ENCODE peak calls at places on chromosomes 5 and 9, in ten cellular contexts. J is prostate gland; H is T-helper 22 cell; G is CD4-positive, alpha-beta memory T cell; Q is AG10803; U is DMS53; K is activated CD4-positive, alpha-beta T cell treated with anti-CD3 and anti-CD28 coated beads for 24 hours; R is NCI-H460; I is activated naive CD8-positive, alpha-beta T cell treated with anti-CD3 and anti-CD28 coated beads, Interleukin-2, amount 50 U/mL, for 24 hours; N is iPS DF 19.7. C is an unnamed sample.

GRCh38 chr5:131795128-131795719 is 1.6 kb downstream of the FNIP1 start:
- DNase-seq in H (no peak), I (no peak), J (no peak), Q (no peak), U (no peak), K (no peak), G (no peak), R (no peak), N (no peak), C (peak)

GRCh38 chr5:96254980-96255681 is 177.9 kb downstream of the PCSK1 start:
- DNase-seq in H (no peak), J (peak), R (peak), I (no peak), Q (peak), G (no peak), U (no peak), K (no peak), N (no peak), C (no peak)

GRCh38 chr9:114491430-114492003 is 13.8 kb downstream of the WHRN start:
- DNase-seq in U (no peak), G (no peak), J (no peak), Q (no peak), N (no peak), K (no peak), I (no peak), H (no peak), R (no peak), C (no peak)

GRCh38 chr5:84306617-84307016 is 78.1 kb downstream of the EDIL3 start:
- DNase-seq in U (no peak), N (no peak), Q (no peak), G (no peak), R (no peak), K (no peak), J (no peak), H (no peak), I (no peak), C (no peak)

GRCh38 chr5:181037365-181037861 is 2.7 kb upstream of the BTNL9 start:
- DNase-seq in I (no peak), H (no peak), G (no peak), K (no peak), U (no peak), Q (no peak), R (no peak), N (peak), J (no peak), C (no peak)

GRCh38 chr9:38309324-38310195 is 82.9 kb upstream of the ALDH1B1 start:
- DNase-seq in R (no peak), G (no peak), N (no peak), Q (peak), I (no peak), J (no peak), H (no peak), K (no peak), U (peak), C (no peak)

GRCh38 chr5:154713615-154714125 is 41.5 kb upstream of the LARP1 start:
- DNase-seq in R (no peak), N (no peak), U (peak), H (no peak), J (no peak), Q (no peak), K (no peak), G (no peak), I (no peak), C (no peak)

GRCh38 chr9:137959641-137960411 is 82.2 kb downstream of the CACNA1B start:
- DNase-seq in U (no peak), R (no peak), I (no peak), Q (no peak), G (no peak), J (no peak), N (peak), H (no peak), K (no peak), C (no peak)

GRCh38 chr5:111233050-111233370 is 8.8 kb downstream of the CAMK4 start:
- DNase-seq in U (no peak), I (no peak), J (no peak), R (no peak), K (no peak), H (no peak), G (peak), Q (no peak), N (no peak), C (no peak)

GRCh38 chr9:90142580-90142979 is 500.0 kb downstream of the DIRAS2 start:
- DNase-seq in Q (peak), G (no peak), K (peak), I (peak), J (peak), R (peak), H (peak), N (no peak), U (peak), C (peak)

GRCh38 chr5:59236996-59237395 is 654.1 kb downstream of the RAB3C start:
- DNase-seq in K (no peak), J (no peak), Q (no peak), U (no peak), I (no peak), R (peak), H (no peak), G (no peak), N (no peak), C (no peak)

GRCh38 chr9:86321373-86321772 is 32.8 kb downstream of the TUT7 start:
- DNase-seq in H (no peak), N (no peak), I (no peak), U (no peak), R (no peak), J (no peak), K (no peak), Q (peak), G (no peak), C (no peak)

GRCh38 chr5:150112211-150113046 is 26.1 kb upstream of the CSF1R start:
- DNase-seq in I (no peak), J (no peak), K (no peak), Q (peak), H (no peak), R (no peak), U (no peak), G (no peak), N (no peak), C (no peak)

GRCh38 chr9:69425402-69425801 is 100.4 kb downstream of the ENTREP1 start:
- DNase-seq in I (no peak), H (no peak), N (no peak), G (no peak), K (no peak), Q (no peak), U (no peak), J (no peak), R (no peak), C (peak)

GRCh38 chr9:117777823-117778222 is 73.6 kb downstream of the TLR4 start:
- DNase-seq in K (no peak), R (no peak), H (no peak), J (no peak), N (no peak), I (no peak), G (no peak), Q (no peak), U (peak), C (peak)

GRCh38 chr5:138709216-138709615 is 44.0 kb upstream of the CTNNA1 start:
- DNase-seq in R (no peak), Q (no peak), H (no peak), N (no peak), G (no peak), K (no peak), I (no peak), U (no peak), J (no peak), C (no peak)

GRCh38 chr5:87319469-87319868 is 51.8 kb downstream of the RASA1 start:
- DNase-seq in R (no peak), N (no peak), K (no peak), H (no peak), U (no peak), G (no peak), Q (no peak), I (no peak), J (no peak), C (no peak)

GRCh38 chr9:13707635-13708410 is 428.3 kb upstream of the MPDZ start:
- DNase-seq in U (peak), G (no peak), I (no peak), Q (no peak), H (no peak), N (no peak), J (no peak), K (no peak), R (no peak), C (no peak)

GRCh38 chr9:69768716-69769115 is 8.9 kb upstream of the PTAR1 start:
- DNase-seq in J (no peak), R (no peak), K (no peak), U (no peak), G (no peak), Q (peak), I (no peak), H (no peak), N (no peak), C (no peak)

GRCh38 chr9:110282767-110283136 is 26.4 kb upstream of the TXN start:
- DNase-seq in H (no peak), R (no peak), N (no peak), U (no peak), K (no peak), G (no peak), I (no peak), Q (no peak), J (no peak), C (no peak)

GRCh38 chr9:132078369-132079356 is 1.0 kb downstream of the MED27 start:
- DNase-seq in Q (peak), G (peak), H (peak), U (peak), J (peak), K (no peak), I (peak), N (no peak), R (no peak), C (no peak)

GRCh38 chr9:73684601-73685000 is 532.9 kb downstream of the ANXA1 start:
- DNase-seq in I (no peak), K (no peak), U (no peak), H (no peak), Q (no peak), G (no peak), R (no peak), N (no peak), J (no peak), C (no peak)

GRCh38 chr5:108360280-108360679 is 21.6 kb downstream of the FBXL17 start:
- DNase-seq in I (no peak), G (no peak), J (no peak), R (no peak), H (no peak), Q (no peak), N (no peak), K (no peak), U (no peak), C (no peak)

GRCh38 chr9:98367371-98367900 is 112.0 kb upstream of the TBC1D2 start:
- DNase-seq in K (no peak), Q (peak), H (no peak), U (no peak), J (no peak), G (no peak), I (no peak), N (no peak), R (no peak), C (no peak)

GRCh38 chr5:137075163-137075970 is 423.8 kb downstream of the SPOCK1 start:
- DNase-seq in U (peak), R (peak), N (peak), K (no peak), J (peak), I (peak), Q (no peak), G (no peak), H (no peak), C (no peak)

GRCh38 chr5:65262590-65263189 is 219.0 kb downstream of the ADAMTS6 start:
- DNase-seq in G (no peak), H (no peak), J (no peak), I (no peak), U (no peak), N (no peak), Q (peak), R (peak), K (no peak), C (peak)

GRCh38 chr9:2174911-2175310 is 159.8 kb downstream of the SMARCA2 start:
- DNase-seq in J (no peak), I (no peak), R (no peak), U (no peak), N (no peak), G (no peak), H (no peak), K (no peak), Q (no peak), C (no peak)